ENCODE peak calls at places on chromosomes 13 and 19, in four cellular contexts. M is H9, E is HepG2, G is astrocyte. T is an unnamed sample.

GRCh38 chr19:49910179-49910578 is 13.5 kb upstream of the IL4I1 start:
- DNase-seq in M (no peak), E (no peak), G (no peak), T (no peak)

GRCh38 chr19:5600797-5601196 is 21.8 kb downstream of the SAFB2 start:
- DNase-seq in M (no peak), E (no peak), G (no peak), T (no peak)

GRCh38 chr19:35911790-35912189 is 3.7 kb upstream of the TYROBP start:
- DNase-seq in M (no peak), E (no peak), G (peak; percentile 12), T (no peak)

GRCh38 chr13:49093376-49093775 is 117.7 kb downstream of the FNDC3A start:
- DNase-seq in M (no peak), E (peak; percentile 20), G (no peak), T (no peak)

GRCh38 chr19:3137139-3137538 is 1.3 kb downstream of the GNA15 start:
- DNase-seq in M (no peak), E (no peak), G (no peak), T (no peak)

GRCh38 chr13:23987331-23987730 is 90.0 kb upstream of the C1QTNF9B start:
- DNase-seq in M (no peak), E (no peak), G (peak; percentile 56), T (no peak)

GRCh38 chr19:14375582-14376291 is 5.5 kb upstream of the ADGRE5 start:
- DNase-seq in M (no peak), E (no peak), G (no peak), T (peak; percentile 43)

GRCh38 chr13:44141213-44141724 is 232.4 kb upstream of the SERP2 start:
- DNase-seq in M (no peak), E (no peak), G (no peak), T (no peak)

GRCh38 chr13:42740753-42741152 is 40.6 kb upstream of the FAM216B start:
- DNase-seq in M (no peak), E (no peak), G (no peak), T (peak; percentile 49)

GRCh38 chr19:17681505-17682125 is 6.5 kb downstream of the UNC13A start:
- DNase-seq in M (peak; percentile 61), E (no peak), G (peak; percentile 34), T (peak; percentile 30)

GRCh38 chr19:56097776-56098175 is 23.3 kb downstream of the ZNF787 start:
- DNase-seq in M (no peak), E (no peak), G (no peak), T (no peak)

GRCh38 chr19:42111384-42111783 is 20.9 kb downstream of the POU2F2 start:
- DNase-seq in M (no peak), E (no peak), G (peak; percentile 74), T (no peak)

GRCh38 chr19:46898731-46899130 is 37.9 kb downstream of the ARHGAP35 start:
- DNase-seq in M (no peak), E (no peak), G (peak; percentile 91), T (no peak)

GRCh38 chr13:107977175-107977574 is 238.2 kb downstream of the LIG4 start:
- DNase-seq in M (no peak), E (no peak), G (no peak), T (no peak)

GRCh38 chr19:41225238-41226052 is 6.4 kb downstream of the AXL start:
- DNase-seq in M (peak; percentile 60), E (peak; percentile 91), G (peak; percentile 100), T (peak; percentile 90)

GRCh38 chr13:72217142-72217541 is 350.1 kb upstream of the DACH1 start:
- DNase-seq in M (no peak), E (no peak), G (no peak), T (no peak)

GRCh38 chr13:72218966-72219365 is 352.0 kb upstream of the DACH1 start:
- DNase-seq in M (no peak), E (no peak), G (no peak), T (no peak)

DNA sequence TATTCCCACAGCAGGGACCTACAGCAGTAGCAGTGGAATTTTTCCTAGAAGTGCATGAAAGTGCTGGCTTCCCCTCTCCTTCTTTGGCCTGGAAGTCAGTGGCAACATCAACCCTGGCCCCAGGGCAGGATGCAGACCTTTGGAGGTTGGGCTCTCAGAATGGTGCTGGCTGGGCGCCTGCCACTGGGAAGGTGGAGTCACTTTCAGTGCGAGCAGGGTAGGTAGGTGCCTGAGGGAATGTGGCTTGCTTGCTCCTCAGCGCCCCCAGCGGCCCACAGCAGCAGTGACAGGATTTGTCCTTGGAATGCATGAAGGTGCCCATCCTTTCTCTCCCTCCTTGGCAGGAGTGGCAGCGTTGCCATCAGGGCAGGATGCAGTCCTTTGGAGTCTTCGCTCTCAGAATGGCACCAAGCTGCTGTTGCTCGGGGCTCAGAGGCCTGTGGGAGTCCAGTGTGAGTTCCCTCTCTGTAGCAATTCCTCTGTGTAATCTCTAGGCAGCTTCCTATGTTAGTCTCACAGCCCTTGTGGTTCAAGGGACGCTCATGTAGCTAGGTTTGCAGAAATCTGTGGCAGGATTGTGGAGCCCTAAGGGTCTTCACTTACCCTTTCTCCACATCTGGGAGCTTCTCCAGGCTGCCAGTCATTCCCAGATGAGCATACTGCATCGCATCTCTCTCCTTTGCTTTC is 354.4 kb upstream of the DACH1 start:
- DNase-seq in M (peak; percentile 91), E (peak; percentile 28), G (no peak), T (peak; percentile 28)
- TF ChIP-seq CTCF in M (peak; percentile 90), E (peak; percentile 79), G (peak; percentile 38), T (peak; percentile 84)

DNA sequence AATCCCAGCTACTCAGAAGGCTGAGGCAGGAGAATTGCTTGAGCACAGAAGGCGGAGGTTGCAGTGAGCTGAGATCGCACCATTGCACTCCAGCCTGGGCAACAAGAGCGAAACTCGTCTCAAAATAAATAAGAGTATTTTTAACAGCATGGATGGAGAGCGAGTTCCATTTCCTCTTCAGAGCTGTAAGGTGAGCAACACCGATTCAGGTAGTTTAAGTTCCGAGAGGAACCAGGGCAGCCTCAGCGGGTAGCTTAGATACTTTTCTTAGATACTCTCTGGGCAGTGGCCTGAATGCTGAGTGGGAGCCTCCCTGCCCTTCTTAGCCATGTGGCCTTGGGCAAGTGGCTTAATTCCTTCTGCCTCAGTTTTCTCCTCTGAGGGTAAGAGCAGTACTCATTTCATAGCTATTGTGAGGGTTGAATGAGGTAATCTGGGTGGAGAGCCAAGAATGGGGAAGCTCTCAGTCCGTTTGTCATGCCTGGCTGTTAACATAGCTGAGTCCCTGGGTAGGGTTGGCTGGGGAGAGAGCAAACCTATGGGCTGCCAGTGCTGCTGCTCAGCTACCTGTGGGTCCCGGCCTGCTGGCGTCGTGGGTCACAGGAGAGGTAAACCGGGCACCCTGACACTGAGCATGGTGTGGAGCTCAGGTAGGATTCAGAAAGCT is 4.1 kb downstream of the ATP11A start:
- DNase-seq in M (peak; percentile 31), E (no peak), G (peak; percentile 84), T (peak; percentile 39)
- H3K9ac ChIP-seq in M (no peak overlapping the region), E (peak overlapping the region; percentile 19), G (no peak overlapping the region), T (no peak overlapping the region)

DNA sequence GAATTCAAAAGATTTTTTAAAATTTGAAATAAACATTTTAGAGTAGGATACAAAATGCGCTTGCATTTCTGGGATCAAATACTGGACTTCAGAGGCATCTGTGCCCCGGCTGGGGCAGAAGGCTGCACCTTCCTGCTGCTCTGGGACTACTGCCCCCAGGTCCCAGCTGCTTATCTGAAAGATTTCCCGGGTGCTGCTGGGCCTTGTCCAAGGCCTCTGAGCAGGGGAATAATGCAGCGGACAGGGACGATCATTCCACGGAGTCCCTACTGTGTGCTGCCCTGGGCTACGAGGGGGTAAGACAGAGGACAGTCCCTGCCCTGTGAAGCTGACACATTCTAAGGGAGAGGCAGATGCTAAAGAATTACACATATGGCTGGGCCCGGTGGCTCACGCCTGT is 33.1 kb upstream of the NCCRP1 start:
- DNase-seq in M (no peak), E (no peak), G (no peak), T (no peak)
- H3K79me2 ChIP-seq in M (no peaks in the 10 kb centered on the region), E (peaks cover 18% of the 10 kb centered on the region), G (peaks cover 62% of the 10 kb centered on the region), T (peaks cover 18% of the 10 kb centered on the region)

DNA sequence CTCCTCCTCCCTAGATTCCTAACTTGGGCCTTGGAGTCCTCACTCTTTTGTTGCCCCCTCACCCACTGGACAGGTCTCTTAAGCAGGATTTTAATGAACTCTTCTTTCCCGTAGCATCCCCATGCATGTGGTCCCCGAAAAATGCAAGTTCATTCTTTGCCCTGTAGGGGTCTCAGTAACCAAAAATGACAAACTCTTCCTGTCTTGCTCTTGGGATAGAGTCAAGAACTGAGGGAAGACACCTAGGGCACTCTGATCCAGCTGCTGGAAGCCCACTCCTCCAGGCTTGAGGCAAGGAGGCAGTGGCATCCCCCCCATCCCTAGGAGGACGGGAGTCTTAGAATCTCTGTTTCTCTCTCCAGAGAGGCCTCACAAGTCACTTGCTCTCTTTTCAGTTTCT is 987.0 kb downstream of the DIAPH3 start:
- DNase-seq in M (peak; percentile 30), E (peak; percentile 9), G (no peak), T (no peak)
- TF ChIP-seq CTCF in M (peak; percentile 60), E (peak; percentile 26), G (no peak), T (no peak)

GRCh38 chr19:15859187-15859586 is 38.7 kb downstream of the CYP4F2 start:
- DNase-seq in M (no peak), E (no peak), G (no peak), T (no peak)

GRCh38 chr19:15864824-15865223 is 33.0 kb downstream of the CYP4F2 start:
- DNase-seq in M (no peak), E (no peak), G (no peak), T (no peak)

GRCh38 chr19:15862444-15862843 is 35.4 kb downstream of the CYP4F2 start:
- DNase-seq in M (no peak), E (no peak), G (no peak), T (no peak)

GRCh38 chr19:15863272-15863671 is 34.6 kb downstream of the CYP4F2 start:
- DNase-seq in M (no peak), E (no peak), G (no peak), T (no peak)

DNA sequence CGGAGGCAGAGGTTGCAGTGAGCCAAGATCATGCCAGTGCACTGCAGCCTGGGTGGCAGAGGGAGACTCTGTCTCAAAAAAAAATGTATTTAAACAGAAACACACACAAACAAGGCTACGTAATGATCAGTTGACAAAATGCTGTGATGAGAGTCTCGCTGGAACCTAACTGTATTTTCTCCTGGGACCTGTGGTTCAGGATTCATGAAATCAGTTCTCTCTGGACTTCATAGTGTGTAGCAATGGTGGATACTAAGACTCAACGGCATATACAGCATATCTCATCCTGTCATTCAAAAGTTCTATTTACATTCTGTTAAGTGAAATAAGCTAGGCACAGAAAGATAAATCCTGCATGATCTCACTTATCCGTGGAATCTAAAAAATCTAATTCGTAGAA is 37.4 kb downstream of the CYP4F2 start:
- DNase-seq in M (no peak), E (no peak), G (no peak), T (no peak)
- H3K9ac ChIP-seq in M (no peak overlapping the region), E (no peak overlapping the region), G (no peak overlapping the region), T (no peak overlapping the region)

GRCh38 chr19:6776999-6777398 is 4.5 kb downstream of the VAV1 start:
- DNase-seq in M (no peak), E (no peak), G (no peak), T (no peak)
- H3K79me2 ChIP-seq in M (no peaks in the 10 kb centered on the region), E (no peaks in the 10 kb centered on the region), G (no peaks in the 10 kb centered on the region), T (no peaks in the 10 kb centered on the region)

GRCh38 chr19:57389730-57390598 is at the start of gene ZNF548:
- DNase-seq in M (peak; percentile 100), E (peak; percentile 99), G (peak; percentile 99), T (peak; percentile 99)
- TF ChIP-seq CTCF in M (peak; percentile 27), E (peak; percentile 63), G (peak; percentile 17), T (no peak)

T was measured in endothelial cell of umbilical vein.